ENCODE peak calls at places on chromosomes 12 and 14, in five cellular contexts. One of them, this sample, is unnamed. For H3K27me3, the result is how much of the 10 kb centered on the place peaks cover.

GRCh38 chr14:105364100-105364708 is 34.1 kb upstream of the TEX22 start:
- DNase-seq in Caco-2: no peak
- DNase-seq in psoas muscle: no peak
- DNase-seq in GM23338: no peak
- DNase-seq in Panc1: no peak
- DNase-seq in this sample: peak

GRCh38 chr14:105086833-105087307 is 21.6 kb upstream of the GPR132 start:
- DNase-seq in Caco-2: peak
- DNase-seq in psoas muscle: peak
- DNase-seq in GM23338: peak
- DNase-seq in Panc1: no peak
- DNase-seq in this sample: peak

GRCh38 chr12:31369712-31370521 is 44.0 kb upstream of the SINHCAF start:
- DNase-seq in Caco-2: peak
- DNase-seq in psoas muscle: no peak
- DNase-seq in GM23338: peak
- DNase-seq in Panc1: no peak
- DNase-seq in this sample: peak

GRCh38 chr12:98999569-98999968 is 354.5 kb downstream of the APAF1 start:
- DNase-seq in Caco-2: no peak
- DNase-seq in psoas muscle: no peak
- DNase-seq in GM23338: no peak
- DNase-seq in Panc1: no peak
- DNase-seq in this sample: no peak

GRCh38 chr12:47762850-47763440 is 4.3 kb upstream of the RAPGEF3 start:
- DNase-seq in Caco-2: no peak
- DNase-seq in psoas muscle: peak
- DNase-seq in GM23338: no peak
- DNase-seq in Panc1: no peak
- DNase-seq in this sample: no peak

GRCh38 chr12:132209654-132210222 is 65.5 kb downstream of the NOC4L start:
- DNase-seq in Caco-2: no peak
- DNase-seq in psoas muscle: no peak
- DNase-seq in GM23338: no peak
- DNase-seq in Panc1: no peak
- DNase-seq in this sample: no peak

GRCh38 chr14:74258705-74259035 is 19.4 kb downstream of the VSX2 start:
- DNase-seq in Caco-2: no peak
- DNase-seq in psoas muscle: no peak
- DNase-seq in GM23338: peak
- DNase-seq in Panc1: no peak
- DNase-seq in this sample: no peak

GRCh38 chr14:76091036-76091435 is 60.7 kb upstream of the GPATCH2L start:
- DNase-seq in Caco-2: no peak
- DNase-seq in psoas muscle: peak
- DNase-seq in GM23338: no peak
- DNase-seq in Panc1: no peak
- DNase-seq in this sample: no peak

GRCh38 chr12:132169376-132169775 is 25.1 kb downstream of the NOC4L start:
- DNase-seq in Caco-2: no peak
- DNase-seq in psoas muscle: peak
- DNase-seq in GM23338: no peak
- DNase-seq in Panc1: no peak
- DNase-seq in this sample: no peak

GRCh38 chr12:62781136-62781880 is 153.6 kb downstream of the PPM1H start:
- DNase-seq in Caco-2: no peak
- DNase-seq in psoas muscle: no peak
- DNase-seq in GM23338: no peak
- DNase-seq in Panc1: no peak
- DNase-seq in this sample: no peak

GRCh38 chr12:62784576-62784975 is 150.4 kb downstream of the PPM1H start:
- DNase-seq in Caco-2: no peak
- DNase-seq in psoas muscle: no peak
- DNase-seq in GM23338: no peak
- DNase-seq in Panc1: no peak
- DNase-seq in this sample: no peak

GRCh38 chr12:62787023-62787422 is 147.9 kb downstream of the PPM1H start:
- DNase-seq in Caco-2: no peak
- DNase-seq in psoas muscle: no peak
- DNase-seq in GM23338: no peak
- DNase-seq in Panc1: no peak
- DNase-seq in this sample: no peak

GRCh38 chr12:62785941-62786559 is 148.9 kb downstream of the PPM1H start:
- DNase-seq in Caco-2: no peak
- DNase-seq in psoas muscle: peak
- DNase-seq in GM23338: no peak
- DNase-seq in Panc1: peak
- DNase-seq in this sample: peak

GRCh38 chr12:62783881-62784280 is 151.1 kb downstream of the PPM1H start:
- DNase-seq in Caco-2: no peak
- DNase-seq in psoas muscle: no peak
- DNase-seq in GM23338: peak
- DNase-seq in Panc1: no peak
- DNase-seq in this sample: no peak
- H3K27me3 ChIP-seq in Caco-2: under half
- H3K27me3 ChIP-seq in psoas muscle: under half
- H3K27me3 ChIP-seq in GM23338: under half
- H3K27me3 ChIP-seq in Panc1: under half
- H3K27me3 ChIP-seq in this sample: under half

GRCh38 chr14:102986810-102987579 is 64.5 kb downstream of the AMN start:
- DNase-seq in Caco-2: no peak
- DNase-seq in psoas muscle: peak
- DNase-seq in GM23338: no peak
- DNase-seq in Panc1: no peak
- DNase-seq in this sample: peak
- H3K4me3 ChIP-seq in Caco-2: no peak
- H3K4me3 ChIP-seq in psoas muscle: no peak
- H3K4me3 ChIP-seq in GM23338: no peak
- H3K4me3 ChIP-seq in Panc1: no peak
- H3K4me3 ChIP-seq in this sample: no peak

GRCh38 chr12:124428136-124428791 is 133.4 kb downstream of the RFLNA start:
- DNase-seq in Caco-2: no peak
- DNase-seq in psoas muscle: peak
- DNase-seq in GM23338: no peak
- DNase-seq in Panc1: no peak
- DNase-seq in this sample: no peak
- TF ChIP-seq CTCF in Caco-2: no peak
- TF ChIP-seq CTCF in psoas muscle: no peak
- TF ChIP-seq CTCF in GM23338: no peak
- TF ChIP-seq CTCF in Panc1: no peak
- TF ChIP-seq CTCF in this sample: no peak

GRCh38 chr12:5187136-5187535 is 143.5 kb downstream of the KCNA5 start:
- DNase-seq in Caco-2: no peak
- DNase-seq in psoas muscle: no peak
- DNase-seq in GM23338: no peak
- DNase-seq in Panc1: no peak
- DNase-seq in this sample: no peak

GRCh38 chr12:5185435-5186069 is 141.9 kb downstream of the KCNA5 start:
- DNase-seq in Caco-2: no peak
- DNase-seq in psoas muscle: no peak
- DNase-seq in GM23338: no peak
- DNase-seq in Panc1: no peak
- DNase-seq in this sample: no peak

GRCh38 chr12:5189173-5189572 is 145.5 kb downstream of the KCNA5 start:
- DNase-seq in Caco-2: no peak
- DNase-seq in psoas muscle: no peak
- DNase-seq in GM23338: no peak
- DNase-seq in Panc1: no peak
- DNase-seq in this sample: no peak

GRCh38 chr12:5188413-5188930 is 144.8 kb downstream of the KCNA5 start:
- DNase-seq in Caco-2: no peak
- DNase-seq in psoas muscle: no peak
- DNase-seq in GM23338: no peak
- DNase-seq in Panc1: no peak
- DNase-seq in this sample: no peak

DNA sequence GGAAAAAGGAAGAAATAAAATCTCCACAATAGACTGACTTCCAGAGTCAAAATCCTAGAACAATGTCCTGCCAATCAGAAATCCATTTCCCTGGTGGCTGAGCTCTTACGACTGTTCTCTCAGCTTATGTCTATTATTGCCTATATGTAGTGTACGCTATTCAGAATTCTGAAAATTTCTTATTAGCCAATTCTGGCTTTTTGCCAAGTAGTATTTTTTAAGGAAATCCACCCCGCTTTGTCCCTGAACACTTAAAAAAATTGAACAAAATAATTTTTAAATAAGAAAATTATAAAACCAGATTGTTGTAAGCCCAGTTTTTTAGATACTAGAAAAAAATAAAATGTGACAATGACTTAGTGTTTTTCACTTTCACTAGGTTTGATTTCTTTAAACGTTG is 143.0 kb downstream of the KCNA5 start:
- DNase-seq in Caco-2: no peak
- DNase-seq in psoas muscle: no peak
- DNase-seq in GM23338: no peak
- DNase-seq in Panc1: no peak
- DNase-seq in this sample: no peak
- H3K27me3 ChIP-seq in Caco-2: under half
- H3K27me3 ChIP-seq in psoas muscle: under half
- H3K27me3 ChIP-seq in GM23338: under half
- H3K27me3 ChIP-seq in Panc1: under half
- H3K27me3 ChIP-seq in this sample: under half

GRCh38 chr14:21102472-21103164 is 1.8 kb downstream of the TMEM253 start:
- DNase-seq in Caco-2: no peak
- DNase-seq in psoas muscle: no peak
- DNase-seq in GM23338: peak
- DNase-seq in Panc1: no peak
- DNase-seq in this sample: no peak
- H3K4me3 ChIP-seq in Caco-2: peak
- H3K4me3 ChIP-seq in psoas muscle: peak
- H3K4me3 ChIP-seq in GM23338: peak
- H3K4me3 ChIP-seq in Panc1: peak
- H3K4me3 ChIP-seq in this sample: peak

This sample was measured in bronchial epithelial cell.